ENCODE peak calls at places on chromosomes 5 and 9, in seven cellular contexts. I is right atrium auricular region; U is kidney; E is nephron progenitor cell; L is CD8-positive, alpha-beta T cell; F is IMR-90; M is dorsolateral prefrontal cortex. S is an unnamed sample.

GRCh38 chr9:98908897-98909634 is 34.6 kb upstream of the COL15A1 start:
- DNase-seq in L (no peak), U (no peak), I (peak), M (no peak), F (peak), E (no peak), S (no peak)

GRCh38 chr5:36950586-36951457 is 74.3 kb downstream of the NIPBL start:
- DNase-seq in M (no peak), F (peak), E (no peak), L (no peak), I (no peak), U (no peak), S (no peak)

GRCh38 chr5:66744040-66744439 is 147.8 kb downstream of the MAST4 start:
- DNase-seq in F (peak), M (no peak), L (no peak), E (no peak), U (no peak), I (no peak), S (no peak)

GRCh38 chr5:170297589-170298462 is at the start of gene LCP2:
- DNase-seq in E (no peak), F (no peak), U (no peak), M (no peak), I (no peak), L (peak), S (no peak)

GRCh38 chr9:131276107-131276888 is at the start of gene FAM78A:
- DNase-seq in I (no peak), E (peak), M (no peak), L (peak), U (peak), F (no peak), S (no peak)

GRCh38 chr5:176552332-176552731 is 3.2 kb downstream of the CDHR2 start:
- DNase-seq in E (no peak), F (no peak), I (no peak), U (no peak), L (no peak), M (no peak), S (no peak)

GRCh38 chr5:141760193-141760592 is 78.2 kb upstream of the ARAP3 start:
- DNase-seq in E (no peak), L (no peak), I (no peak), U (no peak), F (no peak), M (no peak), S (no peak)

GRCh38 chr5:112636751-112637150 is 100.9 kb upstream of the APC start:
- DNase-seq in L (no peak), E (no peak), M (no peak), U (no peak), I (no peak), F (no peak), S (no peak)

GRCh38 chr9:136016221-136016881 is 55.2 kb upstream of the UBAC1 start:
- DNase-seq in F (no peak), I (no peak), E (no peak), L (no peak), M (no peak), U (peak), S (no peak)

GRCh38 chr5:759111-759741 is 25.3 kb downstream of the ZDHHC11B start:
- DNase-seq in F (no peak), U (peak), E (no peak), L (peak), I (peak), M (no peak), S (no peak)

GRCh38 chr9:135687216-135687615 is 12.1 kb downstream of the SOHLH1 start:
- DNase-seq in L (no peak), M (no peak), F (no peak), I (no peak), U (no peak), E (no peak), S (no peak)

GRCh38 chr5:32428426-32428825 is 16.1 kb downstream of the ZFR start:
- DNase-seq in U (no peak), L (no peak), E (no peak), I (no peak), F (no peak), M (no peak), S (no peak)

GRCh38 chr5:10656176-10656830 is 92.4 kb downstream of the ANKRD33B start:
- DNase-seq in M (no peak), I (no peak), L (no peak), E (no peak), F (peak), U (no peak), S (no peak)

GRCh38 chr5:59257488-59258400 is 635.8 kb downstream of the PDE4D start:
- DNase-seq in L (no peak), M (no peak), U (no peak), I (no peak), E (no peak), F (no peak), S (no peak)

GRCh38 chr9:4430492-4431261 is 59.6 kb upstream of the SLC1A1 start:
- DNase-seq in F (no peak), M (no peak), I (no peak), E (no peak), L (no peak), U (no peak), S (no peak)

GRCh38 chr5:77437194-77437593 is 54.9 kb downstream of the WDR41 start:
- DNase-seq in F (no peak), M (no peak), L (no peak), U (no peak), I (no peak), E (no peak), S (no peak)
- TF ChIP-seq CTCF in F (no peak), M (peak), L (no peak), U (no peak), I (peak), E (no peak), S (no peak)

GRCh38 chr5:145858929-145859328 is 13.9 kb downstream of the GRXCR2 start:
- DNase-seq in U (no peak), E (no peak), M (no peak), L (no peak), I (no peak), F (peak), S (no peak)

GRCh38 chr5:145855842-145856267 is 17.0 kb downstream of the GRXCR2 start:
- DNase-seq in U (no peak), L (no peak), I (no peak), E (peak), M (no peak), F (no peak), S (no peak)

GRCh38 chr5:145854651-145855258 is 18.1 kb downstream of the GRXCR2 start:
- DNase-seq in U (no peak), I (no peak), L (no peak), F (peak), M (no peak), E (no peak), S (no peak)

GRCh38 chr5:145853952-145854351 is 18.8 kb upstream of the PRELID2 start:
- DNase-seq in E (no peak), M (no peak), L (no peak), U (no peak), I (no peak), F (no peak), S (no peak)

GRCh38 chr5:145856285-145856818 is 16.5 kb downstream of the GRXCR2 start:
- DNase-seq in I (peak), L (no peak), M (peak), F (peak), U (peak), E (peak), S (peak)
- TF ChIP-seq CTCF in I (no peak), L (no peak), M (no peak), F (no peak), U (no peak), E (no peak), S (no peak)

DNA sequence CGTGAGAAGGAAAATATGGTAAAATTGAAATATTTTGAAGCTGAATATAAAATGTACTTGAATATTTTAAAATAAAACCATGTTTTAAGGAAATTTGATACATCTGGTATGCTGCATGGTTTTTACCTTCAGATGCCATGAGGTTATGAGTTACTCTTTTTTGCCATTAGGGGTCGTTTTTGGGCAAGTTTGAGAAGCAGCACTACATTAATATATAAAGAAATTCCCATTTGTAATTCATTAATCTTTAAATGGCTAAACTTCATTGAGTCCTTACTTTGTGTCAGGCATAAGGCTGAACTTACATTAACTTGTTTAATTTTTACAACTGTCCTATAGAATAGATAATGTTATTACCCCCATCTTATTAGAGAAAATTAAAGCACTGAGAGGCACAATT is 152.3 kb downstream of the KDM4C start:
- DNase-seq in M (no peak), F (peak), U (no peak), L (no peak), I (no peak), E (no peak), S (no peak)
- TF ChIP-seq CTCF in M (no peak), F (peak), U (peak), L (no peak), I (peak), E (peak), S (no peak)

DNA sequence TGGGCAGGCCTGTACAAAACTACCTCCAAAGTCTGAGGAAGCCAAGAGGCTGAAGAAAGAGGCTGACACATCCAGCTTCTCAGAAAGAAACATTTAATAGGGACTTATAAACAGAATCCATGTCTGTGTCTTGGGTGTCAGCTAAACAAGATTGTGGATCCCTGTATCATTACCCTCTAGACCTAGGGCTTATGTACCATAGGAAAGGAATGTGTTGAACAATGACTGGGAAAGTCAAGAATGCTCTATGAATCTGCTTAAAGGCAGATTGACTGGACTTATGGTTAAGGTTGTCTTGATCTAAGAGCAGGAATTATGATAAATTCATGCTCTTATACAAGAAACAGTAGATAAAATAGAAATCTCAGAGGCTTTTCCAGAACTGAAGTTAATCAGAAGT is 335.7 kb upstream of the RPS23 start:
- DNase-seq in I (no peak), U (no peak), F (peak), E (no peak), L (no peak), M (no peak), S (no peak)
- TF ChIP-seq CTCF in I (no peak), U (no peak), F (no peak), E (no peak), L (no peak), M (no peak), S (no peak)

GRCh38 chr9:114910541-114910940 is 19.9 kb downstream of the TNFSF8 start:
- DNase-seq in U (no peak), M (no peak), E (no peak), F (no peak), L (no peak), I (no peak), S (no peak)

GRCh38 chr9:114911167-114911821 is 19.1 kb downstream of the TNFSF8 start:
- DNase-seq in M (no peak), F (peak), I (no peak), E (peak), U (no peak), L (no peak), S (no peak)

GRCh38 chr9:114908796-114909448 is 21.5 kb downstream of the TNFSF8 start:
- DNase-seq in L (no peak), F (peak), M (no peak), E (no peak), I (no peak), U (no peak), S (no peak)

GRCh38 chr9:114908104-114908621 is 22.2 kb downstream of the TNFSF8 start:
- DNase-seq in I (no peak), E (no peak), L (no peak), U (no peak), F (peak), M (no peak), S (no peak)

DNA sequence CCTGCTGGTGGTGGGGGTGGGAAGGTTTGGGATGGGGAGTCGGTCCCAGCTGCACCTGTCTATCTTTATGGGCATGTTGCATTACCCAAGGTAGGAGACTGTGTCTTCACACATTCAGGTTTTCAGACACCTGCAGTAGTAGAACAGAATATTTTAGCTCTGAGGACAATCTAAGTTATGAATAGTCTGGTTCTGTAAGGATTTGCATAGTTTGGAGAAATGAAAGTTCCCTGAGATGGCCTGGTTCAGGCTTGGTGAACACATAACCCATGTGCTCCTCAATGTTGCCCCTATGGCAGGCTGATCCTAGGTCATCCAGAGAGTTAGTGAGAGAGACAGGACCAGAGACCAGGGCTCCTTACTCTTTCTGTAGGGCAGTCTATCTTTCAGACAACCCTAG is 20.7 kb downstream of the TNFSF8 start:
- DNase-seq in M (no peak), F (no peak), E (no peak), U (no peak), I (no peak), L (no peak), S (no peak)
- TF ChIP-seq CTCF in M (no peak), F (no peak), E (no peak), U (no peak), I (no peak), L (no peak), S (no peak)

S was measured in mesothelial cell of epicardium.